ENCODE peak calls at places on chromosomes 6 and 20, in nine cellular contexts. One of them, this sample, is unnamed.

GRCh38 chr6:32194825-32195651 is 2.6 kb upstream of the GPSM3 start:
- DNase-seq in NCI-H1694 treated with DMSO at 0.1 percent for 48 hours: no peak
- DNase-seq in coronary artery: peak; percentile 77
- DNase-seq in activated T-cell treated with anti-CD3 and anti-CD28 coated beads, Interleukin-2, amount 50 U/mL, for 72 hours: peak; percentile 37
- DNase-seq in H1: no peak
- DNase-seq in LoVo: peak; percentile 24
- DNase-seq in Daoy: peak; percentile 50
- DNase-seq in NCI-H69: peak; percentile 71
- DNase-seq in astrocyte of the hippocampus: peak; percentile 67
- DNase-seq in this sample: no peak

GRCh38 chr6:1610497-1611321 is 994 bp downstream of the FOXC1 start:
- DNase-seq in NCI-H1694 treated with DMSO at 0.1 percent for 48 hours: no peak
- DNase-seq in coronary artery: no peak
- DNase-seq in activated T-cell treated with anti-CD3 and anti-CD28 coated beads, Interleukin-2, amount 50 U/mL, for 72 hours: peak; percentile 35
- DNase-seq in H1: no peak
- DNase-seq in LoVo: peak; percentile 15
- DNase-seq in Daoy: peak; percentile 73
- DNase-seq in NCI-H69: peak; percentile 68
- DNase-seq in astrocyte of the hippocampus: peak; percentile 66
- DNase-seq in this sample: no peak

GRCh38 chr6:448296-449056 is 56.9 kb downstream of the IRF4 start:
- DNase-seq in NCI-H1694 treated with DMSO at 0.1 percent for 48 hours: no peak
- DNase-seq in coronary artery: peak; percentile 56
- DNase-seq in activated T-cell treated with anti-CD3 and anti-CD28 coated beads, Interleukin-2, amount 50 U/mL, for 72 hours: no peak
- DNase-seq in H1: no peak
- DNase-seq in LoVo: no peak
- DNase-seq in Daoy: no peak
- DNase-seq in NCI-H69: no peak
- DNase-seq in astrocyte of the hippocampus: no peak
- DNase-seq in this sample: peak; percentile 59

GRCh38 chr6:80434951-80435350 is 328.5 kb downstream of the BCKDHB start:
- DNase-seq in NCI-H1694 treated with DMSO at 0.1 percent for 48 hours: no peak
- DNase-seq in coronary artery: no peak
- DNase-seq in activated T-cell treated with anti-CD3 and anti-CD28 coated beads, Interleukin-2, amount 50 U/mL, for 72 hours: no peak
- DNase-seq in H1: no peak
- DNase-seq in LoVo: no peak
- DNase-seq in Daoy: no peak
- DNase-seq in NCI-H69: no peak
- DNase-seq in astrocyte of the hippocampus: no peak
- DNase-seq in this sample: no peak

GRCh38 chr6:133548409-133548808 is 307.3 kb downstream of the EYA4 start:
- DNase-seq in NCI-H1694 treated with DMSO at 0.1 percent for 48 hours: no peak
- DNase-seq in coronary artery: no peak
- DNase-seq in activated T-cell treated with anti-CD3 and anti-CD28 coated beads, Interleukin-2, amount 50 U/mL, for 72 hours: no peak
- DNase-seq in H1: no peak
- DNase-seq in LoVo: no peak
- DNase-seq in Daoy: peak; percentile 71
- DNase-seq in NCI-H69: no peak
- DNase-seq in astrocyte of the hippocampus: peak; percentile 93
- DNase-seq in this sample: no peak

GRCh38 chr20:49631074-49631716 is 63.3 kb upstream of the PTGIS start:
- DNase-seq in NCI-H1694 treated with DMSO at 0.1 percent for 48 hours: no peak
- DNase-seq in coronary artery: no peak
- DNase-seq in activated T-cell treated with anti-CD3 and anti-CD28 coated beads, Interleukin-2, amount 50 U/mL, for 72 hours: no peak
- DNase-seq in H1: no peak
- DNase-seq in LoVo: no peak
- DNase-seq in Daoy: no peak
- DNase-seq in NCI-H69: no peak
- DNase-seq in astrocyte of the hippocampus: no peak
- DNase-seq in this sample: no peak

GRCh38 chr20:37543828-37544227 is 16.2 kb upstream of the BLCAP start:
- DNase-seq in NCI-H1694 treated with DMSO at 0.1 percent for 48 hours: peak; percentile 14
- DNase-seq in coronary artery: no peak
- DNase-seq in activated T-cell treated with anti-CD3 and anti-CD28 coated beads, Interleukin-2, amount 50 U/mL, for 72 hours: no peak
- DNase-seq in H1: no peak
- DNase-seq in LoVo: no peak
- DNase-seq in Daoy: peak; percentile 19
- DNase-seq in NCI-H69: no peak
- DNase-seq in astrocyte of the hippocampus: peak; percentile 50
- DNase-seq in this sample: peak; percentile 6

GRCh38 chr6:113763883-113764282 is 93.3 kb upstream of the MARCKS start:
- DNase-seq in NCI-H1694 treated with DMSO at 0.1 percent for 48 hours: no peak
- DNase-seq in coronary artery: no peak
- DNase-seq in activated T-cell treated with anti-CD3 and anti-CD28 coated beads, Interleukin-2, amount 50 U/mL, for 72 hours: peak; percentile 2
- DNase-seq in H1: no peak
- DNase-seq in LoVo: peak; percentile 41
- DNase-seq in Daoy: peak; percentile 77
- DNase-seq in NCI-H69: no peak
- DNase-seq in astrocyte of the hippocampus: peak; percentile 29
- DNase-seq in this sample: no peak

GRCh38 chr6:18528084-18528743 is 141.1 kb downstream of the RNF144B start:
- DNase-seq in NCI-H1694 treated with DMSO at 0.1 percent for 48 hours: peak; percentile 61
- DNase-seq in coronary artery: no peak
- DNase-seq in activated T-cell treated with anti-CD3 and anti-CD28 coated beads, Interleukin-2, amount 50 U/mL, for 72 hours: no peak
- DNase-seq in H1: no peak
- DNase-seq in LoVo: peak; percentile 4
- DNase-seq in Daoy: no peak
- DNase-seq in NCI-H69: peak; percentile 69
- DNase-seq in astrocyte of the hippocampus: peak; percentile 15
- DNase-seq in this sample: no peak

GRCh38 chr20:43666376-43667328 is at the start of gene MYBL2:
- DNase-seq in NCI-H1694 treated with DMSO at 0.1 percent for 48 hours: peak; percentile 19
- DNase-seq in coronary artery: no peak
- DNase-seq in activated T-cell treated with anti-CD3 and anti-CD28 coated beads, Interleukin-2, amount 50 U/mL, for 72 hours: peak; percentile 81
- DNase-seq in H1: peak; percentile 29
- DNase-seq in LoVo: peak; percentile 75
- DNase-seq in Daoy: peak; percentile 75
- DNase-seq in NCI-H69: peak; percentile 80
- DNase-seq in astrocyte of the hippocampus: peak; percentile 82
- DNase-seq in this sample: no peak

GRCh38 chr6:74991573-74992332 is 214.1 kb downstream of the COL12A1 start:
- DNase-seq in NCI-H1694 treated with DMSO at 0.1 percent for 48 hours: no peak
- DNase-seq in coronary artery: no peak
- DNase-seq in activated T-cell treated with anti-CD3 and anti-CD28 coated beads, Interleukin-2, amount 50 U/mL, for 72 hours: no peak
- DNase-seq in H1: no peak
- DNase-seq in LoVo: peak; percentile 25
- DNase-seq in Daoy: no peak
- DNase-seq in NCI-H69: no peak
- DNase-seq in astrocyte of the hippocampus: peak; percentile 79
- DNase-seq in this sample: no peak

GRCh38 chr6:15874821-15875220 is 212.0 kb upstream of the DTNBP1 start:
- DNase-seq in NCI-H1694 treated with DMSO at 0.1 percent for 48 hours: no peak
- DNase-seq in coronary artery: no peak
- DNase-seq in activated T-cell treated with anti-CD3 and anti-CD28 coated beads, Interleukin-2, amount 50 U/mL, for 72 hours: no peak
- DNase-seq in H1: no peak
- DNase-seq in LoVo: no peak
- DNase-seq in Daoy: no peak
- DNase-seq in NCI-H69: no peak
- DNase-seq in astrocyte of the hippocampus: no peak
- DNase-seq in this sample: no peak

GRCh38 chr6:142846883-142847287 is 98.1 kb downstream of the HIVEP2 start:
- DNase-seq in NCI-H1694 treated with DMSO at 0.1 percent for 48 hours: no peak
- DNase-seq in coronary artery: no peak
- DNase-seq in activated T-cell treated with anti-CD3 and anti-CD28 coated beads, Interleukin-2, amount 50 U/mL, for 72 hours: no peak
- DNase-seq in H1: no peak
- DNase-seq in LoVo: peak; percentile 41
- DNase-seq in Daoy: peak; percentile 91
- DNase-seq in NCI-H69: no peak
- DNase-seq in astrocyte of the hippocampus: peak; percentile 85
- DNase-seq in this sample: no peak

GRCh38 chr6:18011287-18011686 is 23.9 kb upstream of the KIF13A start:
- DNase-seq in NCI-H1694 treated with DMSO at 0.1 percent for 48 hours: no peak
- DNase-seq in coronary artery: no peak
- DNase-seq in activated T-cell treated with anti-CD3 and anti-CD28 coated beads, Interleukin-2, amount 50 U/mL, for 72 hours: no peak
- DNase-seq in H1: no peak
- DNase-seq in LoVo: no peak
- DNase-seq in Daoy: no peak
- DNase-seq in NCI-H69: no peak
- DNase-seq in astrocyte of the hippocampus: no peak
- DNase-seq in this sample: no peak

GRCh38 chr6:41683460-41684310 is 45.4 kb downstream of the MDFI start:
- DNase-seq in NCI-H1694 treated with DMSO at 0.1 percent for 48 hours: peak; percentile 22
- DNase-seq in coronary artery: peak; percentile 84
- DNase-seq in activated T-cell treated with anti-CD3 and anti-CD28 coated beads, Interleukin-2, amount 50 U/mL, for 72 hours: peak; percentile 84
- DNase-seq in H1: no peak
- DNase-seq in LoVo: peak; percentile 63
- DNase-seq in Daoy: peak; percentile 86
- DNase-seq in NCI-H69: peak; percentile 82
- DNase-seq in astrocyte of the hippocampus: peak; percentile 92
- DNase-seq in this sample: peak; percentile 96

GRCh38 chr20:12394786-12395185 is 477.1 kb downstream of the BTBD3 start:
- DNase-seq in NCI-H1694 treated with DMSO at 0.1 percent for 48 hours: no peak
- DNase-seq in coronary artery: no peak
- DNase-seq in activated T-cell treated with anti-CD3 and anti-CD28 coated beads, Interleukin-2, amount 50 U/mL, for 72 hours: no peak
- DNase-seq in H1: no peak
- DNase-seq in LoVo: no peak
- DNase-seq in Daoy: peak; percentile 80
- DNase-seq in NCI-H69: peak; percentile 37
- DNase-seq in astrocyte of the hippocampus: peak; percentile 5
- DNase-seq in this sample: no peak

GRCh38 chr6:4818272-4818938 is 42.2 kb downstream of the CDYL start:
- DNase-seq in NCI-H1694 treated with DMSO at 0.1 percent for 48 hours: no peak
- DNase-seq in coronary artery: no peak
- DNase-seq in activated T-cell treated with anti-CD3 and anti-CD28 coated beads, Interleukin-2, amount 50 U/mL, for 72 hours: no peak
- DNase-seq in H1: no peak
- DNase-seq in LoVo: no peak
- DNase-seq in Daoy: no peak
- DNase-seq in NCI-H69: no peak
- DNase-seq in astrocyte of the hippocampus: no peak
- DNase-seq in this sample: no peak

GRCh38 chr6:30821862-30822784 is 62.2 kb upstream of the DDR1 start:
- DNase-seq in NCI-H1694 treated with DMSO at 0.1 percent for 48 hours: no peak
- DNase-seq in coronary artery: no peak
- DNase-seq in activated T-cell treated with anti-CD3 and anti-CD28 coated beads, Interleukin-2, amount 50 U/mL, for 72 hours: no peak
- DNase-seq in H1: no peak
- DNase-seq in LoVo: peak; percentile 51
- DNase-seq in Daoy: peak; percentile 37
- DNase-seq in NCI-H69: peak; percentile 50
- DNase-seq in astrocyte of the hippocampus: peak; percentile 60
- DNase-seq in this sample: no peak

GRCh38 chr20:3102575-3103368 is 18.2 kb upstream of the AVP start:
- DNase-seq in NCI-H1694 treated with DMSO at 0.1 percent for 48 hours: no peak
- DNase-seq in coronary artery: no peak
- DNase-seq in activated T-cell treated with anti-CD3 and anti-CD28 coated beads, Interleukin-2, amount 50 U/mL, for 72 hours: no peak
- DNase-seq in H1: no peak
- DNase-seq in LoVo: no peak
- DNase-seq in Daoy: no peak
- DNase-seq in NCI-H69: peak; percentile 95
- DNase-seq in astrocyte of the hippocampus: no peak
- DNase-seq in this sample: no peak

GRCh38 chr6:135052939-135053338 is 1.7 kb downstream of the HBS1L start:
- DNase-seq in NCI-H1694 treated with DMSO at 0.1 percent for 48 hours: no peak
- DNase-seq in coronary artery: no peak
- DNase-seq in activated T-cell treated with anti-CD3 and anti-CD28 coated beads, Interleukin-2, amount 50 U/mL, for 72 hours: no peak
- DNase-seq in H1: no peak
- DNase-seq in LoVo: no peak
- DNase-seq in Daoy: no peak
- DNase-seq in NCI-H69: peak; percentile 4
- DNase-seq in astrocyte of the hippocampus: no peak
- DNase-seq in this sample: no peak

GRCh38 chr6:158022749-158023596 is 41.3 kb downstream of the SYNJ2 start:
- DNase-seq in NCI-H1694 treated with DMSO at 0.1 percent for 48 hours: no peak
- DNase-seq in coronary artery: peak; percentile 58
- DNase-seq in activated T-cell treated with anti-CD3 and anti-CD28 coated beads, Interleukin-2, amount 50 U/mL, for 72 hours: no peak
- DNase-seq in H1: no peak
- DNase-seq in LoVo: no peak
- DNase-seq in Daoy: no peak
- DNase-seq in NCI-H69: peak; percentile 58
- DNase-seq in astrocyte of the hippocampus: no peak
- DNase-seq in this sample: no peak

This sample was measured in mesenteric fat pad.